ENCODE peak calls at places on chromosomes 2 and 18, in eight cellular contexts. H is OCI-LY7, C is PC-3, R is hepatocyte, N is HCT116, P is SK-N-SH, G is GM23338, L is GM23248. M is an unnamed sample.

GRCh38 chr2:47639469-47639868 is 143.5 kb upstream of the MSH6 start:
- DNase-seq in H (no peak), C (peak; percentile 44), R (no peak), N (no peak), P (no peak), G (no peak), L (no peak), M (no peak)

GRCh38 chr2:128770143-128771080 is 451.7 kb upstream of the HS6ST1 start:
- DNase-seq in H (no peak), C (no peak), R (no peak), N (no peak), P (no peak), G (no peak), L (no peak), M (no peak)

GRCh38 chr2:53087282-53087882 is 680.2 kb upstream of the CHAC2 start:
- DNase-seq in H (no peak), C (peak; percentile 90), R (no peak), N (no peak), P (no peak), G (no peak), L (peak; percentile 69), M (no peak)

GRCh38 chr18:832085-832681 is 20.1 kb upstream of the YES1 start:
- DNase-seq in H (no peak), C (no peak), R (peak; percentile 67), N (peak; percentile 29), P (no peak), G (peak; percentile 87), L (no peak), M (peak; percentile 48)

GRCh38 chr2:148903294-148903693 is 28.3 kb downstream of the KIF5C start:
- DNase-seq in H (no peak), C (no peak), R (no peak), N (no peak), P (no peak), G (no peak), L (no peak), M (no peak)

GRCh38 chr2:133711806-133712205 is 143.5 kb upstream of the NCKAP5 start:
- DNase-seq in H (no peak), C (peak; percentile 85), R (no peak), N (no peak), P (no peak), G (no peak), L (no peak), M (no peak)

GRCh38 chr18:8848541-8848940 is 143.2 kb downstream of the MTCL1 start:
- DNase-seq in H (no peak), C (no peak), R (no peak), N (no peak), P (no peak), G (no peak), L (peak; percentile 55), M (no peak)

GRCh38 chr18:12422936-12423335 is 15.2 kb downstream of the PRELID3A start:
- DNase-seq in H (peak; percentile 67), C (peak; percentile 23), R (no peak), N (no peak), P (peak; percentile 53), G (peak; percentile 62), L (no peak), M (peak; percentile 38)

GRCh38 chr2:54955674-54956391 is 94.4 kb downstream of the RTN4 start:
- DNase-seq in H (no peak), C (peak; percentile 20), R (no peak), N (no peak), P (no peak), G (no peak), L (no peak), M (no peak)

GRCh38 chr2:176652300-176653182 is 383.3 kb downstream of the MTX2 start:
- DNase-seq in H (peak; percentile 79), C (peak; percentile 75), R (peak; percentile 75), N (peak; percentile 39), P (peak; percentile 42), G (peak; percentile 79), L (peak; percentile 81), M (peak; percentile 74)

GRCh38 chr2:193103064-193103463 is 908.3 kb upstream of the TMEFF2 start:
- DNase-seq in H (no peak), C (peak; percentile 75), R (peak; percentile 4), N (no peak), P (no peak), G (no peak), L (peak; percentile 56), M (no peak)

GRCh38 chr2:69994166-69994565 is 32.7 kb upstream of the ASPRV1 start:
- DNase-seq in H (no peak), C (no peak), R (no peak), N (no peak), P (no peak), G (no peak), L (no peak), M (no peak)

GRCh38 chr2:143451622-143452021 is 322.4 kb downstream of the ARHGAP15 start:
- DNase-seq in H (no peak), C (peak; percentile 48), R (peak; percentile 13), N (no peak), P (no peak), G (no peak), L (peak; percentile 35), M (no peak)

GRCh38 chr18:49362431-49362830 is 98.0 kb downstream of the DYM start:
- DNase-seq in H (no peak), C (no peak), R (no peak), N (no peak), P (no peak), G (no peak), L (peak; percentile 18), M (no peak)

GRCh38 chr2:133821107-133821760 is 253.0 kb upstream of the NCKAP5 start:
- DNase-seq in H (no peak), C (peak; percentile 55), R (no peak), N (no peak), P (no peak), G (no peak), L (peak; percentile 75), M (no peak)

GRCh38 chr18:35703043-35703688 is 121.6 kb downstream of the GALNT1 start:
- DNase-seq in H (no peak), C (peak; percentile 46), R (no peak), N (no peak), P (no peak), G (no peak), L (peak; percentile 40), M (no peak)

GRCh38 chr2:1493361-1494126 is 80.3 kb downstream of the TPO start:
- DNase-seq in H (no peak), C (no peak), R (no peak), N (no peak), P (no peak), G (no peak), L (no peak), M (no peak)

GRCh38 chr2:212465456-212465855 is 73.1 kb downstream of the ERBB4 start:
- DNase-seq in H (no peak), C (no peak), R (no peak), N (no peak), P (no peak), G (no peak), L (no peak), M (no peak)

GRCh38 chr2:222796413-222797103 is 64.3 kb upstream of the ACSL3 start:
- DNase-seq in H (no peak), C (peak; percentile 87), R (peak; percentile 65), N (no peak), P (no peak), G (peak; percentile 12), L (no peak), M (peak; percentile 31)

GRCh38 chr2:136363921-136364320 is 246.0 kb upstream of the CXCR4 start:
- DNase-seq in H (no peak), C (no peak), R (no peak), N (no peak), P (no peak), G (no peak), L (peak; percentile 4), M (no peak)

GRCh38 chr2:136360790-136361189 is 242.8 kb upstream of the CXCR4 start:
- DNase-seq in H (no peak), C (no peak), R (no peak), N (no peak), P (no peak), G (no peak), L (no peak), M (no peak)

GRCh38 chr2:136362676-136363390 is 244.9 kb upstream of the CXCR4 start:
- DNase-seq in H (no peak), C (no peak), R (no peak), N (no peak), P (no peak), G (no peak), L (no peak), M (no peak)

GRCh38 chr2:136361521-136361920 is 243.6 kb upstream of the CXCR4 start:
- DNase-seq in H (no peak), C (no peak), R (no peak), N (no peak), P (no peak), G (no peak), L (no peak), M (no peak)

DNA sequence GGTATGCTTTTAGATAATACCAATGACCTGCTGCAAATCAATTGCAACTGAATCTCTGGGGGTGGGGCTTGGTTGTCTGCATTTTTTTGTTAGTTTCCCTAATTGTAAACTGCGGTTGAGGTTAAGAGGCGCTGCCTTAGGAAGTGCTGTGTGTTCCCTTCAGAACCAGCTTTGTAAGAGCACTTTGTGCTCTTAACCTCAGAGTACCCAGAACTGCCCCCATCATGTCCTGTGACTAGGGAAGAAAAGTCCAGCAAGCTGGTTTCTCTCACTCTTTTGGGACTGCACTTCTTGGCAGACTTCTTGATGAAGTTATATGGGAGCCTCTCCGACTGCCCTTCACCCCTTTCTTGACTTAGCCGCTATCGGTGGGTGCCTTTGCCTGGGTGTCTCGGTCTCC is 245.5 kb upstream of the CXCR4 start:
- DNase-seq in H (no peak), C (no peak), R (no peak), N (no peak), P (no peak), G (no peak), L (no peak), M (no peak)
- TF ChIP-seq EZH2phosphoT487 in H (no peak), C (no peak), R (no peak), N (no peak), P (no peak), G (no peak), L (no peak), M (no peak)

GRCh38 chr2:40394597-40394996 is 57.3 kb downstream of the SLC8A1 start:
- DNase-seq in H (no peak), C (no peak), R (no peak), N (no peak), P (no peak), G (no peak), L (peak; percentile 8), M (no peak)
- H3K4me2 ChIP-seq in H (peak overlapping the region; percentile 28), C (peak overlapping the region; percentile 53), R (no peak overlapping the region), N (no peak overlapping the region), P (peak overlapping the region; percentile 57), G (no peak overlapping the region), L (no peak overlapping the region), M (peak overlapping the region; percentile 2)

GRCh38 chr2:20050104-20050711 is 1.2 kb downstream of the LAPTM4A start:
- DNase-seq in H (peak; percentile 59), C (peak; percentile 82), R (peak; percentile 64), N (no peak), P (peak; percentile 30), G (peak; percentile 9), L (peak; percentile 86), M (no peak)
- TF ChIP-seq EZH2phosphoT487 in H (no peak), C (no peak), R (no peak), N (no peak), P (no peak), G (no peak), L (no peak), M (no peak)

DNA sequence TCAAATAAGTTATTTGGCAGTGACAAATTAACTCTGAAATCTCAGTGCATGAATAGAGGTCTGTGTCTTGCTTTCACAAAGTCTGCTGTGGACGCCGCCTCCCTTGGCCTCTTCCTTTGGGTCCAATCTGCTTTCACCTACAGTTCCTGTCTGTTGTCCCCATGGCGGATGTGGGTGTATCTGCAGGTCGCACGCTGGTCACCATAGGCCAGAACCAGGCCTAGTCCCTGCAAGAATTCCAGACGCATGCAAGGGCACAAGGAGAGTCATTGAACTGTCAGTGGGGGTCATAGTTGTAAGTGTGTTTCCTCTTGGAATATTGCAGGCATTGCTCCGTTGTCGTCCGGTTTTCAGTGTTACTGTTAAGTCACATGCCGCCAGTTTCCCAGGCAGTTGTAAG is 7.4 kb downstream of the SOCS6 start:
- DNase-seq in H (no peak), C (no peak), R (no peak), N (no peak), P (peak; percentile 53), G (no peak), L (no peak), M (peak; percentile 20)
- H3K4me2 ChIP-seq in H (no peak overlapping the region), C (no peak overlapping the region), R (no peak overlapping the region), N (peak overlapping the region; percentile 48), P (peak overlapping the region; percentile 86), G (no peak overlapping the region), L (peak overlapping the region; percentile 73), M (peak overlapping the region; percentile 34)

M was measured in neural progenitor cell.